ENCODE peak calls at places on chromosomes 3 and 15, in ten cellular contexts. One of them, this sample, is unnamed.

GRCh38 chr3:127408684-127409420 is 121.0 kb upstream of the PRR20G start:
- DNase-seq in OCI-LY7: peak; percentile 22
- DNase-seq in GM12878: no peak
- DNase-seq in IMR-90: no peak
- DNase-seq in CD8-positive, alpha-beta T cell: peak; percentile 46
- DNase-seq in CD4-positive, alpha-beta memory T cell: no peak
- DNase-seq in spleen: peak; percentile 48
- DNase-seq in right cardiac atrium: no peak
- DNase-seq in lung: no peak
- DNase-seq in Karpas-422: peak; percentile 57
- DNase-seq in this sample: peak; percentile 52

GRCh38 chr15:70715840-70716510 is 47.4 kb downstream of the UACA start:
- DNase-seq in OCI-LY7: no peak
- DNase-seq in GM12878: no peak
- DNase-seq in IMR-90: peak; percentile 47
- DNase-seq in CD8-positive, alpha-beta T cell: no peak
- DNase-seq in CD4-positive, alpha-beta memory T cell: no peak
- DNase-seq in spleen: no peak
- DNase-seq in right cardiac atrium: no peak
- DNase-seq in lung: no peak
- DNase-seq in Karpas-422: no peak
- DNase-seq in this sample: no peak

GRCh38 chr3:17823816-17824215 is 81.4 kb upstream of the TBC1D5 start:
- DNase-seq in OCI-LY7: no peak
- DNase-seq in GM12878: no peak
- DNase-seq in IMR-90: no peak
- DNase-seq in CD8-positive, alpha-beta T cell: no peak
- DNase-seq in CD4-positive, alpha-beta memory T cell: no peak
- DNase-seq in spleen: no peak
- DNase-seq in right cardiac atrium: no peak
- DNase-seq in lung: no peak
- DNase-seq in Karpas-422: no peak
- DNase-seq in this sample: no peak

GRCh38 chr15:77656294-77656693 is 23.6 kb upstream of the LINGO1 start:
- DNase-seq in OCI-LY7: no peak
- DNase-seq in GM12878: no peak
- DNase-seq in IMR-90: no peak
- DNase-seq in CD8-positive, alpha-beta T cell: no peak
- DNase-seq in CD4-positive, alpha-beta memory T cell: no peak
- DNase-seq in spleen: no peak
- DNase-seq in right cardiac atrium: no peak
- DNase-seq in lung: no peak
- DNase-seq in Karpas-422: no peak
- DNase-seq in this sample: no peak

GRCh38 chr3:159253860-159254259 is 452.0 kb downstream of the MFSD1 start:
- DNase-seq in OCI-LY7: no peak
- DNase-seq in GM12878: no peak
- DNase-seq in IMR-90: no peak
- DNase-seq in CD8-positive, alpha-beta T cell: no peak
- DNase-seq in CD4-positive, alpha-beta memory T cell: no peak
- DNase-seq in spleen: no peak
- DNase-seq in right cardiac atrium: no peak
- DNase-seq in lung: no peak
- DNase-seq in Karpas-422: no peak
- DNase-seq in this sample: no peak

GRCh38 chr3:182182531-182182968 is 470.8 kb downstream of the SOX2 start:
- DNase-seq in OCI-LY7: no peak
- DNase-seq in GM12878: peak; percentile 11
- DNase-seq in IMR-90: no peak
- DNase-seq in CD8-positive, alpha-beta T cell: no peak
- DNase-seq in CD4-positive, alpha-beta memory T cell: no peak
- DNase-seq in spleen: no peak
- DNase-seq in right cardiac atrium: no peak
- DNase-seq in lung: no peak
- DNase-seq in Karpas-422: no peak
- DNase-seq in this sample: no peak

GRCh38 chr3:105829229-105829628 is 39.6 kb downstream of the CBLB start:
- DNase-seq in OCI-LY7: no peak
- DNase-seq in GM12878: no peak
- DNase-seq in IMR-90: no peak
- DNase-seq in CD8-positive, alpha-beta T cell: no peak
- DNase-seq in CD4-positive, alpha-beta memory T cell: no peak
- DNase-seq in spleen: no peak
- DNase-seq in right cardiac atrium: no peak
- DNase-seq in lung: no peak
- DNase-seq in Karpas-422: no peak
- DNase-seq in this sample: no peak

GRCh38 chr3:36058404-36059035 is 321.8 kb upstream of the STAC start:
- DNase-seq in OCI-LY7: no peak
- DNase-seq in GM12878: no peak
- DNase-seq in IMR-90: no peak
- DNase-seq in CD8-positive, alpha-beta T cell: no peak
- DNase-seq in CD4-positive, alpha-beta memory T cell: no peak
- DNase-seq in spleen: no peak
- DNase-seq in right cardiac atrium: no peak
- DNase-seq in lung: no peak
- DNase-seq in Karpas-422: no peak
- DNase-seq in this sample: no peak

DNA sequence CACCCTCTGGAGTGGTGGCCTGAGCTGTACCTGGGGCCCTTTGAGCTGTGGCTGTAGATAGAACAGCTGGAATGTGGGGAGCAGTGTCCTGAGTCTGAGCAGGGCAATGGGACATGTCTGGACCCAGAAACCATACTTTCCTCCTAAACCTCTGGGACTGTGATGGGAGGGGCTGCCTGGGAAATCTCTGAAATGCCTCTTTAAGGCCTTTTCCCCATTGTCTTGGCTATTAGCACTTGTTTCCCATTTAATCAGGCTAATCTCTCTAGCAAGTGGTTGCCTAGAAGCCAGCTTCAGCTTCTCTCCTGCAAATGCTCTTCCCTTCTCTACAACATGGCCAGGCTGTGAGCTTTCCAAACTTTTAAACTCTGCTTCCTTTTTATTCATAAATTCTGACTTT is 58.5 kb upstream of the SPATA16 start:
- DNase-seq in OCI-LY7: no peak
- DNase-seq in GM12878: no peak
- DNase-seq in IMR-90: no peak
- DNase-seq in CD8-positive, alpha-beta T cell: no peak
- DNase-seq in CD4-positive, alpha-beta memory T cell: no peak
- DNase-seq in spleen: no peak
- DNase-seq in right cardiac atrium: no peak
- DNase-seq in lung: no peak
- DNase-seq in Karpas-422: no peak
- DNase-seq in this sample: no peak
- H3K4me3 ChIP-seq in OCI-LY7: no peak overlapping the region
- H3K4me3 ChIP-seq in GM12878: no peak overlapping the region
- H3K4me3 ChIP-seq in IMR-90: no peak overlapping the region
- H3K4me3 ChIP-seq in CD8-positive, alpha-beta T cell: no peak overlapping the region
- H3K4me3 ChIP-seq in CD4-positive, alpha-beta memory T cell: no peak overlapping the region
- H3K4me3 ChIP-seq in spleen: no peak overlapping the region
- H3K4me3 ChIP-seq in right cardiac atrium: no peak overlapping the region
- H3K4me3 ChIP-seq in lung: no peak overlapping the region
- H3K4me3 ChIP-seq in Karpas-422: no peak overlapping the region
- H3K4me3 ChIP-seq in this sample: no peak overlapping the region

DNA sequence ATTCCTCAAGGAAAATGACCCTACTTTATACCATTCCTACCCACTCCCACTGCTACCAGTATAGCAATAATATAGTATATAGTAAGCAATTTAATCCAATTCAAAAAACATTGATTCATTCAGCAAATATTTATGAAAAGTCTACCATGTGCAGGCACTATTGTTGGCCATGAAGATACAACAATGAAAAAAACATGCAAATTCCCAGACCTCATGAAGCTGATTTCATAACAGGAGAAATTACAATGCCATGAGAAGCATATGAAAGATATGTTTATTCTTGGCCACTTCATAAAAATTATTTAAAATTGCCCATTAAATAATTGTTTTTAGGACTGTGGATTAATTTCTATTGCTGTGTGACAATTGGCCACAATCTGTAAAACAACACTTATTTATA is 315.8 kb upstream of the COL8A1 start:
- DNase-seq in OCI-LY7: no peak
- DNase-seq in GM12878: no peak
- DNase-seq in IMR-90: no peak
- DNase-seq in CD8-positive, alpha-beta T cell: no peak
- DNase-seq in CD4-positive, alpha-beta memory T cell: no peak
- DNase-seq in spleen: no peak
- DNase-seq in right cardiac atrium: no peak
- DNase-seq in lung: no peak
- DNase-seq in Karpas-422: no peak
- DNase-seq in this sample: no peak
- H3K4me1 ChIP-seq in OCI-LY7: no peaks in the 10 kb centered on the region
- H3K4me1 ChIP-seq in GM12878: no peaks in the 10 kb centered on the region
- H3K4me1 ChIP-seq in IMR-90: peaks cover 3% of the 10 kb centered on the region
- H3K4me1 ChIP-seq in CD8-positive, alpha-beta T cell: no peaks in the 10 kb centered on the region
- H3K4me1 ChIP-seq in CD4-positive, alpha-beta memory T cell: no peaks in the 10 kb centered on the region
- H3K4me1 ChIP-seq in spleen: no peaks in the 10 kb centered on the region
- H3K4me1 ChIP-seq in right cardiac atrium: no peaks in the 10 kb centered on the region
- H3K4me1 ChIP-seq in lung: no peaks in the 10 kb centered on the region
- H3K4me1 ChIP-seq in Karpas-422: no peaks in the 10 kb centered on the region
- H3K4me1 ChIP-seq in this sample: no peaks in the 10 kb centered on the region

DNA sequence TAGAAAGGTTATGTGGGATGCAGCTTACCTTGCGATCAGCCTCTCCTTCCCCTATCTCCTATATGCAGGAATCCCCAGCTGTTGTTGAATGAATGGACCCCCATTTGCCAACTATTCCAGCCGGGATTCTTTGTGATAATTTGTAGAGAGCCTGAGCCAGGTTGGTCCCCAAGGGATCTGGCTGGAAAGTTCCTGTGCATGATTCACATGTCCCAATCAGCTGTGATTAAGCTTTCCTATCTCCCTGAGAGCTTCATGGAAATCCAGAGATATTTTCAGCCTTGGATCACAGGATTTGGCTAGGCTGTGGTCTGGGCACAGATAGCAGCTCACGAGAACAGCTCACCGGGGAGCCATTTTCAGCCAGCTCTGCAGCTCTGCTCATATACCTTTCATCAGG is 76.7 kb downstream of the ARNT2 start:
- DNase-seq in OCI-LY7: no peak
- DNase-seq in GM12878: no peak
- DNase-seq in IMR-90: peak; percentile 97
- DNase-seq in CD8-positive, alpha-beta T cell: no peak
- DNase-seq in CD4-positive, alpha-beta memory T cell: no peak
- DNase-seq in spleen: no peak
- DNase-seq in right cardiac atrium: peak; percentile 79
- DNase-seq in lung: no peak
- DNase-seq in Karpas-422: no peak
- DNase-seq in this sample: no peak
- H3K4me3 ChIP-seq in OCI-LY7: no peak overlapping the region
- H3K4me3 ChIP-seq in GM12878: no peak overlapping the region
- H3K4me3 ChIP-seq in IMR-90: peak overlapping the region; percentile 8
- H3K4me3 ChIP-seq in CD8-positive, alpha-beta T cell: no peak overlapping the region
- H3K4me3 ChIP-seq in CD4-positive, alpha-beta memory T cell: no peak overlapping the region
- H3K4me3 ChIP-seq in spleen: no peak overlapping the region
- H3K4me3 ChIP-seq in right cardiac atrium: no peak overlapping the region
- H3K4me3 ChIP-seq in lung: no peak overlapping the region
- H3K4me3 ChIP-seq in Karpas-422: no peak overlapping the region
- H3K4me3 ChIP-seq in this sample: no peak overlapping the region

DNA sequence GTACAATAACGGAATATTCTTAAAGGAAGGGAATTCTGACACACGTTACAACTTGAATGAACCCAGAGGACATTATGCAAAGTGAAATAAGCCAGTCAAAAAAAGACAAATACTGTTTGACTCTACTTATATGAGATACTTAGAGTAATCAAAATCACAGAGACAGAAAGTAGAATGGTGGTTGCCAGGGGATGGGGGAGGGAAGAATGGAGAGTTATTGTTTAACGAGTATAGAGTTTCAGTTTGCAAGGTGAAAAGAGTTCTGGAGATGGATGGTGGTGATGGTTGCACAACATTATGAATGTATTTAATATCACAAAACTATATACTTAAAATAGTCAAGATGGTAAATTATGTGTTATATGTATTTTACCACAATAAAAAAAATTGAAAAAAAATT is 112.9 kb upstream of the ARHGEF3 start:
- DNase-seq in OCI-LY7: no peak
- DNase-seq in GM12878: no peak
- DNase-seq in IMR-90: no peak
- DNase-seq in CD8-positive, alpha-beta T cell: no peak
- DNase-seq in CD4-positive, alpha-beta memory T cell: peak; percentile 25
- DNase-seq in spleen: no peak
- DNase-seq in right cardiac atrium: no peak
- DNase-seq in lung: no peak
- DNase-seq in Karpas-422: no peak
- DNase-seq in this sample: no peak
- H3K4me1 ChIP-seq in OCI-LY7: peaks cover 53% of the 10 kb centered on the region
- H3K4me1 ChIP-seq in GM12878: peaks cover 45% of the 10 kb centered on the region
- H3K4me1 ChIP-seq in IMR-90: no peaks in the 10 kb centered on the region
- H3K4me1 ChIP-seq in CD8-positive, alpha-beta T cell: peaks cover 53% of the 10 kb centered on the region
- H3K4me1 ChIP-seq in CD4-positive, alpha-beta memory T cell: peaks cover 76% of the 10 kb centered on the region
- H3K4me1 ChIP-seq in spleen: peaks cover 39% of the 10 kb centered on the region
- H3K4me1 ChIP-seq in right cardiac atrium: peaks cover 3% of the 10 kb centered on the region
- H3K4me1 ChIP-seq in lung: peaks cover 6% of the 10 kb centered on the region
- H3K4me1 ChIP-seq in Karpas-422: peaks cover 58% of the 10 kb centered on the region
- H3K4me1 ChIP-seq in this sample: no peaks in the 10 kb centered on the region

GRCh38 chr3:196322-197153 is at the start of gene CHL1:
- DNase-seq in OCI-LY7: no peak
- DNase-seq in GM12878: no peak
- DNase-seq in IMR-90: no peak
- DNase-seq in CD8-positive, alpha-beta T cell: no peak
- DNase-seq in CD4-positive, alpha-beta memory T cell: no peak
- DNase-seq in spleen: peak; percentile 72
- DNase-seq in right cardiac atrium: peak; percentile 83
- DNase-seq in lung: no peak
- DNase-seq in Karpas-422: no peak
- DNase-seq in this sample: peak; percentile 76

GRCh38 chr3:199815-200214 is 3.3 kb downstream of the CHL1 start:
- DNase-seq in OCI-LY7: no peak
- DNase-seq in GM12878: no peak
- DNase-seq in IMR-90: no peak
- DNase-seq in CD8-positive, alpha-beta T cell: no peak
- DNase-seq in CD4-positive, alpha-beta memory T cell: no peak
- DNase-seq in spleen: no peak
- DNase-seq in right cardiac atrium: no peak
- DNase-seq in lung: no peak
- DNase-seq in Karpas-422: no peak
- DNase-seq in this sample: no peak

GRCh38 chr3:197154-197855 is 742 bp downstream of the CHL1 start:
- DNase-seq in OCI-LY7: no peak
- DNase-seq in GM12878: no peak
- DNase-seq in IMR-90: no peak
- DNase-seq in CD8-positive, alpha-beta T cell: no peak
- DNase-seq in CD4-positive, alpha-beta memory T cell: no peak
- DNase-seq in spleen: peak; percentile 75
- DNase-seq in right cardiac atrium: peak; percentile 75
- DNase-seq in lung: no peak
- DNase-seq in Karpas-422: no peak
- DNase-seq in this sample: peak; percentile 84

GRCh38 chr3:195662-196061 is 901 bp upstream of the CHL1 start:
- DNase-seq in OCI-LY7: no peak
- DNase-seq in GM12878: no peak
- DNase-seq in IMR-90: no peak
- DNase-seq in CD8-positive, alpha-beta T cell: no peak
- DNase-seq in CD4-positive, alpha-beta memory T cell: no peak
- DNase-seq in spleen: no peak
- DNase-seq in right cardiac atrium: no peak
- DNase-seq in lung: no peak
- DNase-seq in Karpas-422: no peak
- DNase-seq in this sample: no peak

GRCh38 chr3:197891-198491 is 1.4 kb downstream of the CHL1 start:
- DNase-seq in OCI-LY7: no peak
- DNase-seq in GM12878: no peak
- DNase-seq in IMR-90: no peak
- DNase-seq in CD8-positive, alpha-beta T cell: no peak
- DNase-seq in CD4-positive, alpha-beta memory T cell: no peak
- DNase-seq in spleen: peak; percentile 73
- DNase-seq in right cardiac atrium: peak; percentile 67
- DNase-seq in lung: no peak
- DNase-seq in Karpas-422: no peak
- DNase-seq in this sample: peak; percentile 75
- H3K4me3 ChIP-seq in OCI-LY7: no peak overlapping the region
- H3K4me3 ChIP-seq in GM12878: no peak overlapping the region
- H3K4me3 ChIP-seq in IMR-90: peak overlapping the region; percentile 46
- H3K4me3 ChIP-seq in CD8-positive, alpha-beta T cell: no peak overlapping the region
- H3K4me3 ChIP-seq in CD4-positive, alpha-beta memory T cell: no peak overlapping the region
- H3K4me3 ChIP-seq in spleen: peak overlapping the region; percentile 56
- H3K4me3 ChIP-seq in right cardiac atrium: peak overlapping the region; percentile 92
- H3K4me3 ChIP-seq in lung: no peak overlapping the region
- H3K4me3 ChIP-seq in Karpas-422: no peak overlapping the region
- H3K4me3 ChIP-seq in this sample: peak overlapping the region; percentile 54